ENCODE peak calls at places on chromosome 1, in ten cellular contexts. X is anterior cingulate cortex; W is fibroblast of pulmonary artery; P is stimulated activated CD8-positive, alpha-beta memory T cell treated with anti-CD3 and anti-CD28 coated beads, Interleukin-2, amount 100 ng/mL, for 48 hours; L is mucosa of gallbladder; N is H54; M is Caco-2; R is iPS-NIHi11; O is NCI-H748 treated with DMSO at 0.1 percent for 48 hours; Y is Calu3. Z is an unnamed sample.

GRCh38 chr1:30779294-30780071 is 21.9 kb upstream of the LAPTM5 start:
- DNase-seq in X (peak; percentile 67), W (peak; percentile 70), P (peak; percentile 94), L (peak; percentile 86), N (peak; percentile 75), M (peak; percentile 84), R (peak; percentile 88), O (peak; percentile 37), Y (peak; percentile 91), Z (peak; percentile 85)

GRCh38 chr1:20390589-20391331 is 95.2 kb downstream of the CAMK2N1 start:
- DNase-seq in X (no peak), W (no peak), P (no peak), L (no peak), N (no peak), M (no peak), R (no peak), O (no peak), Y (no peak), Z (no peak)

GRCh38 chr1:64236584-64236983 is 33.2 kb downstream of the UBE2U start:
- DNase-seq in X (no peak), W (no peak), P (no peak), L (no peak), N (no peak), M (no peak), R (no peak), O (no peak), Y (no peak), Z (no peak)

GRCh38 chr1:231039161-231040018 is 664 bp downstream of the FAM89A start:
- DNase-seq in X (no peak), W (peak; percentile 40), P (peak; percentile 35), L (no peak), N (no peak), M (peak; percentile 64), R (peak; percentile 58), O (no peak), Y (peak; percentile 42), Z (no peak)

GRCh38 chr1:204242920-204243319 is 29.1 kb upstream of the GOLT1A start:
- DNase-seq in X (no peak), W (no peak), P (no peak), L (no peak), N (no peak), M (no peak), R (no peak), O (no peak), Y (no peak), Z (no peak)

GRCh38 chr1:34415140-34415539 is 238.4 kb downstream of the C1orf94 start:
- DNase-seq in X (no peak), W (no peak), P (no peak), L (no peak), N (no peak), M (no peak), R (no peak), O (no peak), Y (no peak), Z (no peak)

GRCh38 chr1:44347280-44347679 is 7.8 kb downstream of the ERI3 start:
- DNase-seq in X (no peak), W (peak; percentile 39), P (no peak), L (no peak), N (no peak), M (no peak), R (no peak), O (no peak), Y (no peak), Z (no peak)

GRCh38 chr1:29698033-29698432 is 461.7 kb downstream of the PTPRU start:
- DNase-seq in X (no peak), W (peak; percentile 74), P (no peak), L (no peak), N (peak; percentile 57), M (peak; percentile 33), R (peak; percentile 80), O (no peak), Y (peak; percentile 67), Z (no peak)

GRCh38 chr1:111735321-111735720 is 3.9 kb downstream of the INKA2 start:
- DNase-seq in X (no peak), W (no peak), P (no peak), L (no peak), N (no peak), M (no peak), R (no peak), O (no peak), Y (no peak), Z (no peak)

GRCh38 chr1:154334647-154335350 is 9.5 kb downstream of the ATP8B2 start:
- DNase-seq in X (peak; percentile 79), W (peak; percentile 87), P (peak; percentile 89), L (peak; percentile 85), N (peak; percentile 78), M (peak; percentile 88), R (peak; percentile 89), O (peak; percentile 25), Y (peak; percentile 88), Z (peak; percentile 87)